ENCODE peak calls at places on chromosomes 2 and 18, in nine cellular contexts. J, E, T, X, D, H, K, B and S are unnamed samples.

GRCh38 chr2:61434314-61434713 is 36.6 kb downstream of the USP34 start:
- DNase-seq in J (no peak), E (no peak), T (peak), X (no peak), D (no peak), H (no peak), K (no peak), B (peak), S (no peak)

GRCh38 chr2:225399509-225399908 is at the start of gene NYAP2:
- DNase-seq in J (no peak), E (no peak), T (no peak), X (no peak), D (no peak), H (peak), K (no peak), B (no peak), S (peak)

GRCh38 chr2:100292022-100292580 is 30.2 kb downstream of the LONRF2 start:
- DNase-seq in J (peak), E (peak), T (peak), X (peak), D (peak), H (no peak), K (no peak), B (peak), S (no peak)

GRCh38 chr2:186913870-186914269 is 64.9 kb upstream of the ZSWIM2 start:
- DNase-seq in J (no peak), E (no peak), T (peak), X (no peak), D (no peak), H (no peak), K (no peak), B (no peak), S (no peak)

GRCh38 chr2:227661827-227662226 is 4.8 kb upstream of the SCYGR5 start:
- DNase-seq in J (no peak), E (no peak), T (no peak), X (no peak), D (no peak), H (no peak), K (no peak), B (no peak), S (no peak)

GRCh38 chr2:201183373-201183742 is 417 bp downstream of the CASP10 start:
- DNase-seq in J (no peak), E (no peak), T (no peak), X (no peak), D (no peak), H (no peak), K (no peak), B (no peak), S (no peak)

GRCh38 chr2:130824492-130825061 is 12.1 kb upstream of the ARHGEF4 start:
- DNase-seq in J (peak), E (peak), T (peak), X (no peak), D (peak), H (no peak), K (no peak), B (peak), S (no peak)

GRCh38 chr2:85327757-85328617 is at the start of gene TGOLN2:
- DNase-seq in J (peak), E (peak), T (peak), X (peak), D (peak), H (peak), K (peak), B (peak), S (peak)

GRCh38 chr2:241339839-241340471 is 16.1 kb upstream of the FARP2 start:
- DNase-seq in J (no peak), E (no peak), T (no peak), X (no peak), D (no peak), H (no peak), K (no peak), B (no peak), S (no peak)

GRCh38 chr18:12056034-12056883 is 37.4 kb upstream of the ANKRD62 start:
- DNase-seq in J (no peak), E (no peak), T (no peak), X (no peak), D (no peak), H (no peak), K (no peak), B (no peak), S (no peak)

GRCh38 chr2:64987001-64987962 is 1.9 kb upstream of the SLC1A4 start:
- DNase-seq in J (peak), E (no peak), T (peak), X (no peak), D (peak), H (no peak), K (no peak), B (peak), S (no peak)

GRCh38 chr18:62105373-62105772 is 81.5 kb downstream of the PIGN start:
- DNase-seq in J (peak), E (no peak), T (no peak), X (no peak), D (peak), H (no peak), K (no peak), B (no peak), S (no peak)

GRCh38 chr18:77255426-77256105 is 5.9 kb downstream of the GALR1 start:
- DNase-seq in J (no peak), E (no peak), T (no peak), X (no peak), D (no peak), H (peak), K (no peak), B (no peak), S (no peak)

GRCh38 chr18:48031011-48031480 is 100.6 kb upstream of the SMAD2 start:
- DNase-seq in J (peak), E (peak), T (peak), X (no peak), D (peak), H (peak), K (peak), B (peak), S (peak)

GRCh38 chr2:56337342-56337741 is 153.6 kb downstream of the CCDC85A start:
- DNase-seq in J (no peak), E (no peak), T (no peak), X (no peak), D (no peak), H (peak), K (no peak), B (no peak), S (no peak)

GRCh38 chr2:203685081-203685621 is 21.3 kb upstream of the CD28 start:
- DNase-seq in J (peak), E (no peak), T (no peak), X (peak), D (peak), H (no peak), K (no peak), B (peak), S (no peak)

GRCh38 chr2:150620860-150621259 is 133.4 kb upstream of the RND3 start:
- DNase-seq in J (peak), E (no peak), T (no peak), X (no peak), D (peak), H (no peak), K (no peak), B (no peak), S (no peak)

GRCh38 chr2:240482141-240482540 is 46.7 kb downstream of the GPC1 start:
- DNase-seq in J (no peak), E (no peak), T (no peak), X (no peak), D (no peak), H (no peak), K (no peak), B (no peak), S (no peak)

GRCh38 chr2:19623488-19623887 is 265.1 kb upstream of the OSR1 start:
- DNase-seq in J (peak), E (no peak), T (no peak), X (no peak), D (peak), H (no peak), K (no peak), B (peak), S (no peak)

GRCh38 chr2:120470717-120471060 is 124.8 kb downstream of the INHBB start:
- DNase-seq in J (no peak), E (no peak), T (no peak), X (no peak), D (no peak), H (no peak), K (no peak), B (no peak), S (no peak)

GRCh38 chr2:241000831-241001321 is 2.5 kb downstream of the SNED1 start:
- DNase-seq in J (no peak), E (no peak), T (no peak), X (no peak), D (no peak), H (no peak), K (no peak), B (no peak), S (no peak)

GRCh38 chr2:121825003-121825950 is 69.8 kb downstream of the TSN start:
- DNase-seq in J (no peak), E (no peak), T (no peak), X (no peak), D (no peak), H (peak), K (no peak), B (no peak), S (no peak)

GRCh38 chr2:197286805-197287595 is 23.6 kb downstream of the ANKRD44 start:
- DNase-seq in J (peak), E (peak), T (peak), X (peak), D (peak), H (no peak), K (no peak), B (peak), S (peak)

GRCh38 chr2:80145499-80145898 is 159.1 kb downstream of the LRRTM1 start:
- DNase-seq in J (no peak), E (no peak), T (no peak), X (no peak), D (no peak), H (no peak), K (no peak), B (no peak), S (no peak)

GRCh38 chr18:49907346-49907929 is 94.1 kb upstream of the ACAA2 start:
- DNase-seq in J (peak), E (no peak), T (no peak), X (no peak), D (no peak), H (no peak), K (no peak), B (no peak), S (peak)

GRCh38 chr2:231347081-231347480 is 48.4 kb upstream of the B3GNT7 start:
- DNase-seq in J (no peak), E (no peak), T (peak), X (no peak), D (no peak), H (no peak), K (no peak), B (no peak), S (no peak)

GRCh38 chr2:100350661-100351185 is 28.4 kb upstream of the LONRF2 start:
- DNase-seq in J (no peak), E (no peak), T (no peak), X (peak), D (no peak), H (no peak), K (no peak), B (no peak), S (no peak)

GRCh38 chr2:128661289-128661688 is 342.6 kb upstream of the HS6ST1 start:
- DNase-seq in J (no peak), E (no peak), T (no peak), X (no peak), D (no peak), H (no peak), K (no peak), B (no peak), S (no peak)

GRCh38 chr2:208306291-208306690 is 40.2 kb downstream of the PIKFYVE start:
- DNase-seq in J (peak), E (no peak), T (no peak), X (no peak), D (peak), H (no peak), K (no peak), B (peak), S (no peak)

GRCh38 chr2:30780776-30781330 is 26.4 kb downstream of the CAPN13 start:
- DNase-seq in J (no peak), E (no peak), T (no peak), X (no peak), D (no peak), H (no peak), K (no peak), B (no peak), S (no peak)